ENCODE peak calls at places on chromosomes 5 and 9, in five cellular contexts. F is RWPE1, P is lung, U is esophagus squamous epithelium, Q is endodermal cell. D is an unnamed sample.

GRCh38 chr9:4590430-4591122 is 71.5 kb upstream of the PLPP6 start:
- DNase-seq in F (no peak), P (peak; percentile 33), U (no peak), Q (no peak), D (no peak)

GRCh38 chr5:150211156-150212030 is 21.5 kb downstream of the SLC6A7 start:
- DNase-seq in F (peak; percentile 54), P (no peak), U (no peak), Q (peak; percentile 88), D (no peak)

GRCh38 chr5:142104491-142104890 is 4.1 kb upstream of the NDFIP1 start:
- DNase-seq in F (no peak), P (no peak), U (no peak), Q (no peak), D (no peak)

GRCh38 chr9:100715100-100715379 is 137.2 kb downstream of the CAVIN4 start:
- DNase-seq in F (no peak), P (no peak), U (no peak), Q (no peak), D (no peak)

GRCh38 chr9:91429501-91429900 is 5.9 kb upstream of the NFIL3 start:
- DNase-seq in F (no peak), P (no peak), U (no peak), Q (no peak), D (no peak)

GRCh38 chr9:36382484-36382883 is 17.6 kb downstream of the RNF38 start:
- DNase-seq in F (no peak), P (no peak), U (no peak), Q (no peak), D (no peak)

GRCh38 chr5:6715758-6716633 is 2.8 kb downstream of the TENT4A start:
- DNase-seq in F (no peak), P (peak; percentile 24), U (no peak), Q (no peak), D (no peak)

GRCh38 chr5:174750720-174751119 is 26.3 kb downstream of the MSX2 start:
- DNase-seq in F (peak; percentile 62), P (no peak), U (no peak), Q (no peak), D (no peak)

GRCh38 chr5:105460721-105461120 is 1898.1 kb upstream of the NUDT12 start:
- DNase-seq in F (no peak), P (no peak), U (no peak), Q (no peak), D (no peak)

GRCh38 chr5:18202147-18202546 is 567.9 kb downstream of the TAF11L14 start:
- DNase-seq in F (no peak), P (no peak), U (no peak), Q (no peak), D (no peak)

GRCh38 chr9:17462869-17463464 is 115.9 kb upstream of the SH3GL2 start:
- DNase-seq in F (peak; percentile 18), P (no peak), U (no peak), Q (peak; percentile 57), D (no peak)
- TF ChIP-seq CTCF in F (peak; percentile 90), P (peak; percentile 53), U (peak; percentile 64), Q (peak; percentile 91), D (peak; percentile 62)

GRCh38 chr5:73797142-73797530 is 171.1 kb downstream of the ARHGEF28 start:
- DNase-seq in F (no peak), P (no peak), U (no peak), Q (no peak), D (no peak)
- H3K27ac ChIP-seq in F (no peak overlapping the region), P (no peak overlapping the region), U (peak overlapping the region; percentile 10), Q (no peak overlapping the region), D (no peak overlapping the region)

GRCh38 chr5:123269851-123270250 is 153.4 kb downstream of the CEP120 start:
- DNase-seq in F (no peak), P (no peak), U (no peak), Q (no peak), D (no peak)

GRCh38 chr5:123278284-123278683 is 144.9 kb downstream of the CEP120 start:
- DNase-seq in F (no peak), P (no peak), U (no peak), Q (no peak), D (no peak)

GRCh38 chr5:123269436-123269835 is 153.8 kb downstream of the CEP120 start:
- DNase-seq in F (no peak), P (no peak), U (no peak), Q (no peak), D (no peak)

GRCh38 chr5:123273984-123274383 is 149.2 kb downstream of the CEP120 start:
- DNase-seq in F (no peak), P (no peak), U (no peak), Q (no peak), D (no peak)
- TF ChIP-seq CTCF in F (peak; percentile 3), P (no peak), U (no peak), Q (peak; percentile 65), D (peak; percentile 39)

DNA sequence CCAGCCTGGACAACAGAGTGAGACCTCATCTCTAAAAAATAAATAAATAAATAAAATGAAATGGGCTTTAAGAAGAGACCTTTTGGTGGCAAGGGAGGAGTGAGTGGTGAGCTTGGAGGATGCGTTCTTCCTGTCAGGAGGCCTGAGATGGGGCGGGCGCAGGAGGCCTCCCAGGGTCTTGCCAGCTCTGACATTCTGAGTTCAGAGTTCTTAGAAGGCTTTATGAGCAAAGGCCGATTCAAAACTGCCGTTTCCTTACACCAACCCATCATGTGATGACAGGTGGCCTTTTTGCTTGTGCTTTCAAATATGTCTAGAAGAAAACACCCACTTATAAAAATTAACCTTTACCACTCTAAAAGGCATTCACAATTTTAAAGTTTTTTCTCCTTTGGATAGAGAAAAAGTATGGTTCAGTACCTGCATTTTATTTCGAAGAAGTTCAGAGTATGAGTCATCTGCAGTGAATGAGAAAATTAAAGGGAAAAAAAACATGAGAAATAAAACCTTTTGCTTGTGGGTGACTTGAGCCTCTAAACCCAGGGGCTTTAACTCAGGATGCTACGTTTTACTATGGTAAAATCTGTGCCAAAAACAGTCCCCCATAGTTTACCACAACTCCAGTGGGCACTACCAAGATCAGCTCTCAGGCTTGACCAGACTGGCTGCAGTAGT is 157.4 kb upstream of the OTULINL start:
- DNase-seq in F (no peak), P (no peak), U (no peak), Q (no peak), D (no peak)
- H3K27ac ChIP-seq in F (no peak overlapping the region), P (no peak overlapping the region), U (no peak overlapping the region), Q (no peak overlapping the region), D (no peak overlapping the region)

D was measured in thoracic aorta.